ENCODE peak calls at places on chromosomes 2 and 18, in seven cellular contexts. V, S, J, W, K, U and M are unnamed samples.

GRCh38 chr18:26686532-26686931 is 138.2 kb upstream of the KCTD1 start:
- DNase-seq in V (no peak), S (no peak), J (no peak), W (no peak), K (no peak), U (no peak), M (no peak)

GRCh38 chr18:75923169-75923568 is 495.7 kb upstream of the SMIM21 start:
- DNase-seq in V (peak), S (no peak), J (no peak), W (no peak), K (peak), U (no peak), M (no peak)

GRCh38 chr2:119255760-119256573 is 32.3 kb downstream of the STEAP3 start:
- DNase-seq in V (peak), S (no peak), J (no peak), W (peak), K (peak), U (no peak), M (no peak)

GRCh38 chr2:16404551-16405300 is 260.9 kb downstream of the CYRIA start:
- DNase-seq in V (no peak), S (no peak), J (no peak), W (no peak), K (no peak), U (no peak), M (no peak)

GRCh38 chr2:176140130-176140519 is 10.6 kb downstream of the HOXD8 start:
- DNase-seq in V (no peak), S (no peak), J (no peak), W (no peak), K (no peak), U (no peak), M (no peak)

GRCh38 chr2:44642123-44642857 is 280.5 kb downstream of the CAMKMT start:
- DNase-seq in V (no peak), S (no peak), J (peak), W (no peak), K (no peak), U (no peak), M (no peak)

GRCh38 chr2:72937356-72937669 is 20.0 kb downstream of the EMX1 start:
- DNase-seq in V (no peak), S (no peak), J (no peak), W (no peak), K (no peak), U (no peak), M (no peak)

GRCh38 chr2:195898505-195898904 is 170.1 kb downstream of the DNAH7 start:
- DNase-seq in V (peak), S (no peak), J (peak), W (no peak), K (peak), U (no peak), M (no peak)

GRCh38 chr2:165675551-165675968 is 118.5 kb downstream of the GALNT3 start:
- DNase-seq in V (no peak), S (no peak), J (no peak), W (no peak), K (peak), U (no peak), M (no peak)

GRCh38 chr18:59079264-59079972 is 60.3 kb upstream of the SEC11C start:
- DNase-seq in V (peak), S (no peak), J (peak), W (peak), K (peak), U (no peak), M (no peak)

GRCh38 chr2:123609077-123609476 is 416.0 kb upstream of the CNTNAP5 start:
- DNase-seq in V (no peak), S (no peak), J (no peak), W (no peak), K (no peak), U (no peak), M (no peak)

GRCh38 chr2:74525717-74526648 is at the start of gene DQX1:
- DNase-seq in V (peak), S (no peak), J (no peak), W (no peak), K (peak), U (no peak), M (no peak)

GRCh38 chr2:133755515-133756311 is 187.4 kb upstream of the NCKAP5 start:
- DNase-seq in V (peak), S (no peak), J (peak), W (no peak), K (peak), U (no peak), M (no peak)

GRCh38 chr2:165067958-165068612 is 112.8 kb upstream of the SLC38A11 start:
- DNase-seq in V (no peak), S (no peak), J (peak), W (peak), K (peak), U (no peak), M (no peak)

GRCh38 chr2:206275274-206276160 is 1.1 kb downstream of the ZDBF2 start:
- DNase-seq in V (peak), S (peak), J (peak), W (peak), K (peak), U (no peak), M (no peak)

GRCh38 chr2:157818227-157818626 is 57.9 kb downstream of the ACVR1 start:
- DNase-seq in V (no peak), S (no peak), J (no peak), W (no peak), K (no peak), U (no peak), M (no peak)

GRCh38 chr2:36849265-36849664 is 117.1 kb downstream of the STRN start:
- DNase-seq in V (no peak), S (no peak), J (no peak), W (no peak), K (no peak), U (no peak), M (no peak)

GRCh38 chr2:161995553-161996016 is 78.4 kb downstream of the DPP4 start:
- DNase-seq in V (no peak), S (peak), J (no peak), W (no peak), K (peak), U (no peak), M (no peak)

GRCh38 chr2:207397917-207398655 is 131.7 kb upstream of the CREB1 start:
- DNase-seq in V (no peak), S (no peak), J (no peak), W (no peak), K (no peak), U (no peak), M (no peak)

GRCh38 chr2:146665801-146666200 is 1179.0 kb upstream of the ACVR2A start:
- DNase-seq in V (no peak), S (no peak), J (no peak), W (no peak), K (peak), U (no peak), M (no peak)

GRCh38 chr2:21254170-21254965 is 130.6 kb downstream of the TDRD15 start:
- DNase-seq in V (no peak), S (no peak), J (no peak), W (no peak), K (no peak), U (no peak), M (no peak)

GRCh38 chr2:54632733-54633692 is 90.4 kb upstream of the EML6 start:
- DNase-seq in V (peak), S (no peak), J (no peak), W (no peak), K (peak), U (no peak), M (no peak)

GRCh38 chr2:96531872-96532505 is 4.6 kb upstream of the ARID5A start:
- DNase-seq in V (peak), S (peak), J (no peak), W (peak), K (peak), U (peak), M (peak)

GRCh38 chr2:170968205-170969003 is 39.4 kb downstream of the GORASP2 start:
- DNase-seq in V (no peak), S (no peak), J (no peak), W (no peak), K (no peak), U (no peak), M (no peak)

GRCh38 chr2:171703574-171704347 is 16.5 kb downstream of the DYNC1I2 start:
- DNase-seq in V (peak), S (no peak), J (no peak), W (peak), K (peak), U (no peak), M (no peak)

GRCh38 chr18:50024466-50024865 is 170.5 kb downstream of the MYO5B start:
- DNase-seq in V (no peak), S (no peak), J (no peak), W (no peak), K (no peak), U (no peak), M (no peak)

GRCh38 chr2:133326651-133327397 is 241.4 kb downstream of the NCKAP5 start:
- DNase-seq in V (peak), S (no peak), J (no peak), W (no peak), K (peak), U (no peak), M (no peak)

GRCh38 chr18:49625021-49625691 is 63.3 kb downstream of the LIPG start:
- DNase-seq in V (no peak), S (no peak), J (no peak), W (no peak), K (peak), U (no peak), M (no peak)

GRCh38 chr2:190838492-190838910 is 42.1 kb upstream of the GLS start:
- DNase-seq in V (peak), S (no peak), J (no peak), W (no peak), K (peak), U (no peak), M (no peak)

GRCh38 chr2:218925434-218925833 is 34.0 kb upstream of the CDK5R2 start:
- DNase-seq in V (no peak), S (no peak), J (no peak), W (no peak), K (no peak), U (no peak), M (no peak)

GRCh38 chr2:140589273-140589672 is 1541.5 kb downstream of the LRP1B start:
- DNase-seq in V (peak), S (no peak), J (no peak), W (no peak), K (peak), U (no peak), M (no peak)

GRCh38 chr2:120442923-120443571 is 97.1 kb downstream of the INHBB start:
- DNase-seq in V (no peak), S (no peak), J (no peak), W (no peak), K (no peak), U (no peak), M (no peak)

GRCh38 chr2:2812117-2812516 is 481.0 kb upstream of the MYT1L start:
- DNase-seq in V (no peak), S (no peak), J (no peak), W (no peak), K (no peak), U (no peak), M (no peak)

GRCh38 chr2:10712186-10712809 is 9.1 kb upstream of the ATP6V1C2 start:
- DNase-seq in V (no peak), S (no peak), J (no peak), W (no peak), K (no peak), U (no peak), M (no peak)

GRCh38 chr18:76584414-76585310 is 89.6 kb upstream of the ZNF516 start:
- DNase-seq in V (no peak), S (no peak), J (no peak), W (no peak), K (no peak), U (no peak), M (no peak)

GRCh38 chr2:176096986-176097819 is 2.4 kb upstream of the HOXD12 start:
- DNase-seq in V (peak), S (peak), J (peak), W (peak), K (peak), U (peak), M (peak)

GRCh38 chr2:191038241-191038725 is 24.3 kb upstream of the STAT1 start:
- DNase-seq in V (peak), S (no peak), J (no peak), W (no peak), K (peak), U (no peak), M (peak)